ENCODE peak calls at places on chromosomes 16 and 17, in seven cellular contexts. M is colonic mucosa; F is osteoblast; E is naive thymus-derived CD4-positive, alpha-beta T cell; G is ovary; L is left ventricle myocardium inferior; K is BJ. P is an unnamed sample.

GRCh38 chr16:67679935-67680897 is 13.6 kb downstream of the C16orf86 start:
- DNase-seq in M (no peak), F (peak; percentile 9), E (no peak), G (no peak), L (no peak), K (no peak), P (no peak)

GRCh38 chr17:83106036-83106577 is 26.7 kb downstream of the METRNL start:
- DNase-seq in M (no peak), F (no peak), E (no peak), G (no peak), L (no peak), K (no peak), P (no peak)

GRCh38 chr17:27538156-27538955 is 82.1 kb downstream of the KSR1 start:
- DNase-seq in M (no peak), F (no peak), E (no peak), G (no peak), L (no peak), K (no peak), P (no peak)

GRCh38 chr17:9115446-9116265 is 94.3 kb downstream of the NTN1 start:
- DNase-seq in M (peak; percentile 54), F (peak; percentile 91), E (peak; percentile 23), G (peak; percentile 13), L (peak; percentile 66), K (no peak), P (peak; percentile 86)

GRCh38 chr16:85391175-85391707 is 221.9 kb upstream of the GSE1 start:
- DNase-seq in M (no peak), F (no peak), E (no peak), G (peak; percentile 7), L (no peak), K (no peak), P (peak; percentile 63)

GRCh38 chr17:27384261-27384701 is 72.0 kb upstream of the KSR1 start:
- DNase-seq in M (no peak), F (peak; percentile 96), E (no peak), G (no peak), L (peak; percentile 68), K (peak; percentile 74), P (no peak)

GRCh38 chr17:44278006-44278405 is 10.1 kb upstream of the SLC4A1 start:
- DNase-seq in M (no peak), F (peak; percentile 71), E (no peak), G (no peak), L (no peak), K (no peak), P (no peak)

GRCh38 chr16:67542464-67542863 is 13.8 kb downstream of the RIPOR1 start:
- DNase-seq in M (peak; percentile 38), F (peak; percentile 98), E (peak; percentile 48), G (no peak), L (no peak), K (no peak), P (no peak)

GRCh38 chr17:80456465-80457235 is 19.8 kb downstream of the NPTX1 start:
- DNase-seq in M (no peak), F (no peak), E (no peak), G (peak; percentile 71), L (peak; percentile 49), K (no peak), P (no peak)

GRCh38 chr17:80453980-80454556 is 22.3 kb downstream of the NPTX1 start:
- DNase-seq in M (peak; percentile 28), F (no peak), E (no peak), G (no peak), L (no peak), K (no peak), P (no peak)

GRCh38 chr17:80455784-80456183 is 20.6 kb downstream of the NPTX1 start:
- DNase-seq in M (no peak), F (peak; percentile 84), E (no peak), G (no peak), L (no peak), K (no peak), P (no peak)

GRCh38 chr17:80454557-80455327 is 21.7 kb downstream of the NPTX1 start:
- DNase-seq in M (peak; percentile 96), F (peak; percentile 100), E (peak; percentile 95), G (peak; percentile 96), L (peak; percentile 97), K (peak; percentile 77), P (peak; percentile 99)

GRCh38 chr17:80455328-80455710 is 21.1 kb downstream of the NPTX1 start:
- DNase-seq in M (no peak), F (peak; percentile 97), E (no peak), G (no peak), L (no peak), K (no peak), P (peak; percentile 89)
- H3K4me3 ChIP-seq in M (peak overlapping the region; percentile 56), F (peak overlapping the region; percentile 89), E (peak overlapping the region; percentile 83), G (peak overlapping the region; percentile 63), L (peak overlapping the region; percentile 87), K (peak overlapping the region; percentile 62), P (peak overlapping the region; percentile 82)

GRCh38 chr17:68953340-68953997 is 1.7 kb downstream of the ABCA8 start:
- DNase-seq in M (no peak), F (no peak), E (no peak), G (no peak), L (no peak), K (no peak), P (no peak)

GRCh38 chr17:68957944-68958343 is 2.8 kb upstream of the ABCA8 start:
- DNase-seq in M (no peak), F (no peak), E (no peak), G (no peak), L (no peak), K (no peak), P (no peak)

GRCh38 chr17:68950725-68951124 is 4.5 kb downstream of the ABCA8 start:
- DNase-seq in M (no peak), F (no peak), E (no peak), G (no peak), L (no peak), K (no peak), P (no peak)

GRCh38 chr17:68955181-68955841 is at the start of gene ABCA8:
- DNase-seq in M (no peak), F (no peak), E (no peak), G (peak; percentile 36), L (no peak), K (no peak), P (no peak)

DNA sequence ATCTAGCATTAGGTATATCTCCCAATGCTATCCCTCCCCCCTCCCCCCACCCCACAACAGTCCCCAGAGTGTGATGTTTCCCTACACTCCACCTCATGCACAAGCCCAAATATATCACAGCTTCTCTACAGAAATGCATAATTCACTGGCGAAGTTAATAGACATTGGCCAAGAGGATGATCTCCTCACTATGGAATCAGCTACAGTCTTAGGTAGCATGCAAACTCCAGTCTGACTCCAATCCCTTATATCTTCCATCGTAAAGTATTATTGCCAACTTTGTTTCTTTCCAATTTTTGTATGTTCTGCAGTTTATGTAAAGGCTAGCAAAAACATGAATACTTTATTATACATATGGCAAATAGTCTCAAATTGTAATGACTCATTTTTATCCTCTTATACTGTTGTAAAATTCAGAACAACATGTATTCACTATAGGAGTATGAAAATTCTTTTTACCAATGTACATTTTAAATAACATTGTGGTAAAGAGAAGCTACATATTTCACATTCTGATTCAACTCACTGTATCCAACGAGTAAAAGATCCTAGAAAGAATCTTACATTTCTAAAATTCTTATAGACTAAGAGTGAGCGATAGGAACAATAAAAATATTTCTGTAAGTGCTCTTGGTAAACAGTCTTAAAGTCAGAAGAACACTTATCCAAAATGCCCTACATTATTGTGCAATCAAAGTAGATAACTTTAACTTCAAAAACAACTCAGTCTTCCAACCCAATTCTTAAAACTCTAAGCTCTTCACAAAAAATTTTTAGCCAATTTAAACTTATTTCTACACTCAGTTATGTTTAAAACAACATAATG is 833 bp downstream of the ABCA8 start:
- DNase-seq in M (no peak), F (no peak), E (no peak), G (no peak), L (no peak), K (peak; percentile 15), P (no peak)
- H3K4me3 ChIP-seq in M (no peak overlapping the region), F (peak overlapping the region; percentile 69), E (no peak overlapping the region), G (peak overlapping the region; percentile 44), L (peak overlapping the region; percentile 64), K (no peak overlapping the region), P (peak overlapping the region; percentile 21)

GRCh38 chr16:79593074-79593531 is 7.4 kb downstream of the MAF start:
- DNase-seq in M (no peak), F (peak; percentile 73), E (no peak), G (no peak), L (no peak), K (no peak), P (no peak)
- H3K4me3 ChIP-seq in M (no peak overlapping the region), F (no peak overlapping the region), E (no peak overlapping the region), G (no peak overlapping the region), L (peak overlapping the region; percentile 79), K (no peak overlapping the region), P (peak overlapping the region; percentile 94)

DNA sequence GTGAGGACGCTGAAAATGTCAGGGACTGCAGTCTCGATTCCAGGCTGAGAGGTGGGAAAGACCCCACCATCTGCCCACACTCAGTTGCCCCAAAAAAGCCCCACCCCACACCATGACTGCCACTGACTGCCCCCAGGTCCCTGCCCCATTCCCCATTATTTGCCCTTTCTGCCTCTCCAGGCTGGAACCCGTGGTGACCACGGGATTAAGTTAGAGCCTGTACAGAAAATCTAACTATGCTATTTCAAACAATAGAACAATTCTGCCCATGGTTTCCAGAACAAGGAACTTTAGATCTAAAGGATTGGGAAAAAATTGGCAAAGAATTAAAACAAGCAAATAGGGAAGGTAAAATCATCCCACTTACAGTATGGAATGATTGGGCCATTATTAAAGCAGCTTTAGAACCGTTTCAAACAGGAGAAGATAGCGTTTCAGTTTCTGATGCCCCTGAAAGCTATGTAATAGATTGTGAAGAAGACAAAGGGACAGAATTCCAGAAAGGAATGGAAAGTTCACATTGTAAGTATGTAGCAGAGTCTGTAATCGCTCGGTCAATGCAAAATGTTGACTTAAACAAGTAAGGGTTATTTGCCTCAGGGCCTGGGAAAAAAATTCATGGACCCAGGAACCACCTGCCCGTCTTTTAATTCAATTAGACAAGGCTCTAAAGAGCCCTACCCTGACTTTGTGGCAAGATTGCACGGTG is 14.4 kb downstream of the FLYWCH1 start:
- DNase-seq in M (no peak), F (peak; percentile 5), E (no peak), G (no peak), L (no peak), K (no peak), P (no peak)
- H3K4me3 ChIP-seq in M (no peak overlapping the region), F (no peak overlapping the region), E (no peak overlapping the region), G (no peak overlapping the region), L (no peak overlapping the region), K (no peak overlapping the region), P (no peak overlapping the region)

GRCh38 chr17:66468241-66469087 is 166.1 kb downstream of the PRKCA start:
- DNase-seq in M (no peak), F (no peak), E (no peak), G (no peak), L (no peak), K (no peak), P (no peak)

GRCh38 chr17:66465701-66466100 is 163.3 kb downstream of the PRKCA start:
- DNase-seq in M (no peak), F (no peak), E (no peak), G (no peak), L (no peak), K (no peak), P (no peak)

GRCh38 chr17:66466421-66466820 is 164.0 kb downstream of the PRKCA start:
- DNase-seq in M (no peak), F (no peak), E (no peak), G (no peak), L (no peak), K (no peak), P (no peak)

GRCh38 chr17:66467766-66468165 is 165.4 kb downstream of the PRKCA start:
- DNase-seq in M (no peak), F (no peak), E (no peak), G (no peak), L (no peak), K (no peak), P (no peak)

GRCh38 chr17:66466933-66467367 is 164.5 kb downstream of the PRKCA start:
- DNase-seq in M (no peak), F (peak; percentile 93), E (no peak), G (peak; percentile 22), L (no peak), K (peak; percentile 96), P (no peak)
- H3K4me3 ChIP-seq in M (no peak overlapping the region), F (peak overlapping the region; percentile 29), E (no peak overlapping the region), G (no peak overlapping the region), L (no peak overlapping the region), K (no peak overlapping the region), P (peak overlapping the region; percentile 42)